ENCODE peak calls at places on chromosomes 4 and X, in eight cellular contexts. N is mesenchymal stem cell, K is mesendoderm, W is GM23248, L is GM12878, S is H9, G is H1, M is endothelial cell of umbilical vein. U is an unnamed sample. For H3K4me1, the result is how much of the 10 kb centered on the place peaks cover.

GRCh38 chrX:30995060-30995700 is 76.7 kb downstream of the FTHL17 start:
- DNase-seq in M (no peak), W (no peak), S (no peak), K (no peak), L (no peak), G (no peak), N (no peak), U (no peak)

GRCh38 chrX:140918398-140919043 is 83.9 kb upstream of the SPANXB1 start:
- DNase-seq in G (peak), W (peak), L (peak), M (peak), K (peak), S (peak), N (peak), U (peak)

GRCh38 chr4:41319553-41319952 is 62.8 kb downstream of the UCHL1 start:
- DNase-seq in M (no peak), G (no peak), K (peak), S (no peak), N (no peak), W (no peak), L (no peak), U (no peak)

GRCh38 chr4:8205241-8205707 is 6.2 kb downstream of the SH3TC1 start:
- DNase-seq in K (no peak), G (no peak), S (no peak), M (peak), W (no peak), N (peak), L (no peak), U (no peak)

GRCh38 chr4:142549248-142549647 is 296.9 kb downstream of the INPP4B start:
- DNase-seq in G (no peak), W (no peak), K (no peak), L (no peak), S (no peak), N (no peak), M (no peak), U (no peak)

GRCh38 chr4:82123934-82124333 is 249.9 kb downstream of the HNRNPD start:
- DNase-seq in L (no peak), K (peak), S (no peak), W (no peak), N (no peak), M (no peak), G (no peak), U (no peak)

GRCh38 chr4:152399246-152399645 is 136.6 kb downstream of the FBXW7 start:
- DNase-seq in M (no peak), W (no peak), G (no peak), N (no peak), S (no peak), L (peak), K (no peak), U (no peak)

GRCh38 chr4:8704632-8705031 is 112.1 kb downstream of the CPZ start:
- DNase-seq in L (no peak), M (no peak), G (peak), K (no peak), S (no peak), W (no peak), N (no peak), U (no peak)

GRCh38 chrX:39895228-39896110 is 202.3 kb downstream of the BCOR start:
- DNase-seq in N (no peak), L (no peak), M (no peak), W (peak), G (no peak), K (no peak), S (no peak), U (no peak)

GRCh38 chr4:177369372-177369771 is 59.7 kb downstream of the NEIL3 start:
- DNase-seq in W (peak), M (no peak), G (no peak), K (no peak), L (no peak), N (peak), S (no peak), U (peak)

GRCh38 chrX:112818114-112819012 is 22.3 kb downstream of the AMOT start:
- DNase-seq in W (no peak), S (no peak), G (no peak), M (no peak), K (peak), L (no peak), N (no peak), U (no peak)

GRCh38 chr4:57102050-57102564 is 8.1 kb downstream of the IGFBP7 start:
- DNase-seq in N (peak), G (no peak), M (peak), L (no peak), W (peak), K (no peak), S (no peak), U (peak)

GRCh38 chr4:161172396-161173026 is 991.3 kb downstream of the FSTL5 start:
- DNase-seq in S (no peak), N (no peak), K (no peak), M (no peak), L (no peak), W (no peak), G (no peak), U (no peak)

GRCh38 chrX:9845574-9845948 is 59.3 kb downstream of the SHROOM2 start:
- DNase-seq in K (no peak), N (peak), W (no peak), L (no peak), S (no peak), M (no peak), G (no peak), U (peak)

GRCh38 chrX:43592597-43592996 is 63.5 kb upstream of the MAOA start:
- DNase-seq in S (no peak), N (no peak), M (no peak), L (no peak), G (no peak), K (no peak), W (no peak), U (no peak)

GRCh38 chrX:152635941-152636340 is 1.8 kb upstream of the GABRQ start:
- DNase-seq in W (peak), S (peak), M (peak), K (peak), G (peak), L (no peak), N (peak), U (peak)

GRCh38 chr4:114386637-114387233 is 211.9 kb upstream of the UGT8 start:
- DNase-seq in L (peak), G (no peak), S (no peak), W (peak), N (peak), M (peak), K (no peak), U (peak)

GRCh38 chrX:133254666-133255065 is 36.5 kb upstream of the TFDP3 start:
- DNase-seq in N (peak), L (no peak), S (no peak), K (no peak), M (no peak), W (peak), G (no peak), U (peak)

GRCh38 chr4:122548886-122549630 is 71.8 kb downstream of the IL21 start:
- DNase-seq in S (no peak), G (no peak), N (no peak), M (no peak), L (no peak), W (no peak), K (no peak), U (no peak)

GRCh38 chrX:133698298-133698697 is 283.0 kb upstream of the GPC4 start:
- DNase-seq in G (no peak), K (peak), N (peak), L (no peak), M (no peak), W (peak), S (no peak), U (peak)

GRCh38 chr4:164783966-164784365 is 30.0 kb downstream of the SMIM31 start:
- DNase-seq in L (no peak), S (no peak), M (no peak), W (no peak), G (no peak), K (no peak), N (no peak), U (no peak)

GRCh38 chr4:6200011-6200921 is at the start of gene JAKMIP1:
- DNase-seq in N (peak), L (no peak), W (peak), K (peak), G (peak), S (peak), M (peak), U (peak)

GRCh38 chr4:6199344-6199921 is 916 bp downstream of the JAKMIP1 start:
- DNase-seq in S (no peak), W (no peak), L (no peak), M (no peak), K (peak), G (peak), N (no peak), U (no peak)

GRCh38 chr4:6198278-6198677 is 2.1 kb downstream of the JAKMIP1 start:
- DNase-seq in K (peak), S (no peak), G (no peak), M (no peak), W (no peak), L (no peak), N (no peak), U (no peak)

GRCh38 chr4:6197433-6198174 is 2.7 kb downstream of the JAKMIP1 start:
- DNase-seq in K (no peak), W (no peak), M (no peak), G (no peak), L (no peak), S (no peak), N (no peak), U (no peak)

GRCh38 chr4:6198768-6199343 is 1.5 kb downstream of the JAKMIP1 start:
- DNase-seq in G (peak), W (no peak), K (peak), M (no peak), N (peak), L (no peak), S (peak), U (no peak)
- H3K9ac ChIP-seq in G (no peak), W (no peak), K (peak), M (no peak), N (no peak), L (peak), S (no peak), U (no peak)

GRCh38 chr4:153566751-153567150 is 100.6 kb downstream of the TMEM131L start:
- DNase-seq in W (no peak), G (no peak), S (no peak), L (no peak), K (no peak), N (no peak), M (no peak), U (no peak)
- H3K4me1 ChIP-seq in W (under half), G (under half), S (under half), L (under half), K (under half), N (under half), M (under half), U (under half)

DNA sequence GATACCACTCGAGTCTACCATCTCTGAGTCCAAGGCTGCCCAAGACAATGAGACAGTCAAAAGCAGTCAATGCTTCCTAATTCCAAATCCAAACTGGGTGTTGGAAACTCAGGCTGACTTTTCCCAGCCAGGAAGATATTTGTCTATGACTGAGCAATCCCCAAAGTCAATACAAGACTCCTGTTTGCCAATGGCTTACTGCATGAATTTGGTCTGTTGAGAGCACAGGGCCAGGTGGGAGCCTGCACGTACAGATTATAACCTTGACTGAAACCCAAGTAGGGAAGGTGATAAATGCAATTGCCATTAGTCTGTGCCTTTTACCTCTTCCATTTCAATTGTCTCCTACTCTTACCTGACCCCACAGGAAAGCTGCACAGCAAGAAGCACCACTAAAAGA is 72.6 kb upstream of the PPARGC1A start:
- DNase-seq in K (no peak), W (no peak), N (no peak), L (no peak), S (no peak), M (no peak), G (no peak), U (no peak)
- H3K9ac ChIP-seq in K (no peak), W (no peak), N (no peak), L (no peak), S (no peak), M (no peak), G (no peak), U (no peak)

DNA sequence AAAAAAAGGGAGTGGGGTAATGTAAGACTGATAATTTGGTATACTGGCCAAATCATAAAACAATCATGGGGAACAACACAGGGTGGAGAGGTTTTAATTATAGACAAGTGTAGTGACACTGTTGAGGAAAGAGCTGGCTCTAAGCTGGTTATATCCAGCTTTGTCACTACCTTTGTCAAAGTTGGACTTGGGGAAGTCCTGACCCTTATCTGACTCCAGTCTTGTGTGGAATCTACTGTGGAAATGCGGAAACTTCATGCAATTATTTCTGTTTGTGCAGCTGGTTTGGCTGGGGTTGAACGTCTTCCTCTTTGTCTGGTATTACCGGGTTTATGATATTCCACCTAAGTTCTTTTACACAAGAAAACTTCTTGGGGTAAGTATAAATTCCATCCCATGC is 1.9 kb downstream of the CYBB start:
- DNase-seq in M (peak), L (no peak), S (no peak), K (no peak), W (no peak), N (no peak), G (no peak), U (no peak)
- H3K4me1 ChIP-seq in M (under half), L (under half), S (under half), K (under half), W (under half), N (under half), G (under half), U (under half)

DNA sequence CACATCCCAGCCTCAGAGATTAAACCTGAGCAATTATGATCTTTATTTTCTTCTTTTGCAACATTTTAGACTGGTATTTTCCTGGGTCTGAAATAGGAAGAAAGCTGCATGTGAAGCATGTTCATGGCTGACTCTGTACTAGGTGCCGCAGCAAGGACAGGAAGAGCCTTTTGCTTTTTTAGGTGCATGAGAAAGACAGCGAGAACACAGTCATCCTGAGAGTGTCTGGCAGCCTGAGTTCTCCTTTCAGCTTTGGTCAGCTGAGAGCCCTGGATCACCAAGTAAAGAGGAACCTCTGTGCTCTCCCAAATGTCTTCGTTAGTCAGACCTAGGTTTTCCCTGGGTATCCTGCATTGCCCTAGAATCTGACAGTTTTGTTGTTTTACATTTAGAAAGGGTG is 29.8 kb downstream of the FAM149A start:
- DNase-seq in G (no peak), S (no peak), N (no peak), M (no peak), L (peak), K (no peak), W (no peak), U (no peak)
- H3K9ac ChIP-seq in G (no peak), S (no peak), N (no peak), M (no peak), L (peak), K (no peak), W (no peak), U (no peak)